ENCODE peak calls at places on chromosomes 5 and 9, in ten cellular contexts. A is NCI-H1092 treated with DMSO at 0.1 percent for 48 hours; M is type B pancreatic cell; P is anterior cingulate cortex; C is renal cortical epithelial cell; H is stimulated activated CD4-positive, alpha-beta T cell treated with anti-CD3 and anti-CD28 coated beads, Interleukin-12 subunit alpha, Interleukin-12 subunit beta, amount 100 ng/mL, for 4 hours; X is GM12892; Q is IMR-90; Z is GM20000; K is H54. L is an unnamed sample.

GRCh38 chr5:13378073-13378472 is 566.4 kb downstream of the DNAH5 start:
- DNase-seq in X (no peak), A (no peak), P (no peak), H (no peak), M (no peak), Q (peak; percentile 24), Z (no peak), K (no peak), C (peak; percentile 71), L (peak; percentile 31)

GRCh38 chr5:38596997-38597396 is 40.6 kb upstream of the LIFR start:
- DNase-seq in M (no peak), Z (no peak), Q (no peak), X (no peak), K (no peak), P (no peak), H (no peak), C (no peak), A (no peak), L (no peak)

GRCh38 chr9:125663127-125663526 is 43.9 kb downstream of the MAPKAP1 start:
- DNase-seq in C (peak; percentile 78), X (no peak), P (no peak), Q (peak; percentile 79), Z (peak; percentile 14), A (no peak), M (no peak), H (no peak), K (peak; percentile 55), L (no peak)

GRCh38 chr5:137500616-137501225 is 1.6 kb upstream of the SPOCK1 start:
- DNase-seq in C (no peak), A (no peak), X (no peak), H (no peak), Q (no peak), M (no peak), P (no peak), Z (no peak), K (no peak), L (no peak)

GRCh38 chr5:116650544-116650943 is 75.9 kb upstream of the SEMA6A start:
- DNase-seq in K (no peak), X (no peak), H (no peak), M (no peak), P (no peak), C (no peak), Q (no peak), Z (no peak), A (no peak), L (no peak)

GRCh38 chr5:136750507-136750906 is 385.2 kb upstream of the TRPC7 start:
- DNase-seq in K (no peak), A (no peak), Z (no peak), X (no peak), Q (no peak), C (no peak), M (no peak), P (no peak), H (no peak), L (no peak)

GRCh38 chr5:132446621-132447020 is 44.0 kb downstream of the IRF1 start:
- DNase-seq in C (no peak), H (no peak), A (peak; percentile 5), M (no peak), X (no peak), P (no peak), Q (peak; percentile 75), K (no peak), Z (no peak), L (peak; percentile 82)

GRCh38 chr9:36818242-36818938 is 215.7 kb downstream of the PAX5 start:
- DNase-seq in Q (no peak), P (no peak), C (no peak), A (no peak), K (no peak), M (no peak), H (no peak), X (no peak), Z (no peak), L (no peak)

GRCh38 chr9:125977223-125977622 is 230.1 kb downstream of the PBX3 start:
- DNase-seq in K (no peak), X (no peak), M (no peak), C (no peak), Z (no peak), Q (peak; percentile 4), H (no peak), P (no peak), A (no peak), L (peak; percentile 9)

GRCh38 chr9:98010450-98010849 is 27.3 kb downstream of the ANP32B start:
- DNase-seq in H (no peak), Q (peak; percentile 64), X (peak; percentile 28), K (peak; percentile 67), C (peak; percentile 92), M (peak; percentile 16), Z (peak; percentile 41), P (no peak), A (no peak), L (no peak)

GRCh38 chr9:130041648-130042405 is 1.2 kb downstream of the FNBP1 start:
- DNase-seq in H (no peak), Q (peak; percentile 21), M (no peak), C (no peak), X (no peak), P (peak; percentile 27), K (no peak), A (no peak), Z (no peak), L (no peak)

GRCh38 chr5:138466058-138466899 is 1.0 kb downstream of the EGR1 start:
- DNase-seq in M (no peak), P (no peak), H (no peak), X (no peak), Z (no peak), Q (peak; percentile 39), K (no peak), A (no peak), C (peak; percentile 43), L (no peak)

GRCh38 chr5:14748180-14748900 is 83.8 kb downstream of the OTULIN start:
- DNase-seq in C (no peak), Z (no peak), X (no peak), K (no peak), Q (no peak), A (no peak), H (no peak), P (no peak), M (no peak), L (no peak)

GRCh38 chr5:67984546-67984945 is 231.0 kb upstream of the PIK3R1 start:
- DNase-seq in Q (no peak), H (no peak), X (no peak), Z (no peak), A (no peak), P (no peak), C (no peak), M (no peak), K (no peak), L (no peak)

GRCh38 chr9:125446581-125447094 is 185.0 kb downstream of the GAPVD1 start:
- DNase-seq in Q (no peak), X (no peak), C (no peak), A (no peak), Z (peak; percentile 80), H (no peak), P (no peak), K (no peak), M (no peak), L (no peak)

GRCh38 chr9:8863886-8864881 is 1064.6 kb upstream of the DMAC1 start:
- DNase-seq in Z (no peak), Q (no peak), C (peak; percentile 88), K (no peak), M (no peak), H (no peak), A (no peak), X (no peak), P (no peak), L (no peak)

GRCh38 chr9:137365056-137365455 is 57.9 kb downstream of the EXD3 start:
- DNase-seq in M (no peak), P (no peak), A (no peak), K (no peak), Z (no peak), C (no peak), H (no peak), Q (no peak), X (no peak), L (no peak)

GRCh38 chr5:152514827-152515397 is 109.8 kb upstream of the NMUR2 start:
- DNase-seq in C (peak; percentile 43), Q (peak; percentile 11), H (no peak), Z (peak; percentile 14), X (no peak), K (peak; percentile 6), P (no peak), A (peak; percentile 2), M (no peak), L (no peak)

GRCh38 chr5:61813361-61813760 is 481.3 kb downstream of the ZSWIM6 start:
- DNase-seq in X (no peak), Z (no peak), Q (no peak), A (no peak), K (no peak), C (no peak), M (no peak), H (no peak), P (no peak), L (no peak)

GRCh38 chr5:53419247-53419646 is 61.2 kb upstream of the FST start:
- DNase-seq in A (no peak), C (peak; percentile 78), K (no peak), Q (peak; percentile 93), H (no peak), P (no peak), M (no peak), Z (no peak), X (no peak), L (peak; percentile 77)

L was measured in GM04503.